ENCODE peak calls at places on chromosomes 3 and 15, in six cellular contexts. V is breast epithelium, P is erythroblast, J is adrenal gland, A is heart left ventricle, N is sigmoid colon. C is an unnamed sample.

GRCh38 chr15:62782100-62782791 is 260.3 kb upstream of the TPM1 start:
- DNase-seq in P (peak), N (peak), J (peak), A (peak), V (peak), C (peak)

GRCh38 chr3:176633511-176633910 is 563.8 kb downstream of the TBL1XR1 start:
- DNase-seq in V (no peak), A (no peak), N (no peak), J (no peak), P (peak), C (no peak)

GRCh38 chr3:49158792-49159191 is 7.3 kb downstream of the CCDC71 start:
- DNase-seq in P (no peak), V (no peak), J (peak), A (no peak), N (no peak), C (no peak)

GRCh38 chr3:9600597-9600996 is 47.0 kb upstream of the LHFPL4 start:
- DNase-seq in J (peak), A (peak), N (no peak), P (no peak), V (no peak), C (no peak)

GRCh38 chr3:111874177-111874820 is 15.2 kb downstream of the PHLDB2 start:
- DNase-seq in N (no peak), J (no peak), A (no peak), P (no peak), V (no peak), C (peak)

GRCh38 chr15:44656241-44656640 is 7.2 kb downstream of the SPG11 start:
- DNase-seq in P (no peak), J (no peak), V (no peak), N (no peak), A (no peak), C (no peak)

GRCh38 chr3:14181253-14181652 is 2.6 kb downstream of the LSM3 start:
- DNase-seq in J (no peak), A (no peak), N (no peak), P (no peak), V (no peak), C (no peak)

GRCh38 chr3:197888511-197888910 is 61.5 kb upstream of the RPL35A start:
- DNase-seq in J (no peak), N (no peak), P (no peak), V (no peak), A (no peak), C (no peak)

GRCh38 chr3:100030346-100030745 is 84.0 kb downstream of the FILIP1L start:
- DNase-seq in V (no peak), P (no peak), N (no peak), A (no peak), J (no peak), C (no peak)

GRCh38 chr15:68979036-68979435 is 35.5 kb upstream of the NOX5 start:
- DNase-seq in J (no peak), A (no peak), N (no peak), P (no peak), V (no peak), C (no peak)

GRCh38 chr3:172099495-172099808 is 60.1 kb downstream of the FNDC3B start:
- DNase-seq in P (no peak), N (no peak), A (no peak), J (no peak), V (no peak), C (no peak)

GRCh38 chr3:172096881-172097420 is 57.6 kb downstream of the FNDC3B start:
- DNase-seq in P (peak), N (no peak), A (no peak), J (no peak), V (no peak), C (no peak)

GRCh38 chr3:172097585-172097984 is 58.2 kb downstream of the FNDC3B start:
- DNase-seq in N (no peak), A (no peak), J (no peak), V (no peak), P (no peak), C (no peak)

GRCh38 chr3:172100482-172100881 is 61.1 kb downstream of the FNDC3B start:
- DNase-seq in V (no peak), N (no peak), A (no peak), J (no peak), P (no peak), C (no peak)

GRCh38 chr3:172098698-172099494 is 59.5 kb downstream of the FNDC3B start:
- DNase-seq in A (no peak), J (no peak), V (no peak), N (no peak), P (no peak), C (no peak)
- TF ChIP-seq POLR2A in A (no peak), J (no peak), V (no peak), N (no peak), P (no peak), C (no peak)

GRCh38 chr3:132432639-132433038 is 15.3 kb downstream of the DNAJC13 start:
- DNase-seq in V (no peak), P (peak), A (no peak), N (no peak), J (peak), C (peak)
- TF ChIP-seq POLR2A in V (no peak), P (no peak), A (no peak), N (no peak), J (no peak), C (no peak)

DNA sequence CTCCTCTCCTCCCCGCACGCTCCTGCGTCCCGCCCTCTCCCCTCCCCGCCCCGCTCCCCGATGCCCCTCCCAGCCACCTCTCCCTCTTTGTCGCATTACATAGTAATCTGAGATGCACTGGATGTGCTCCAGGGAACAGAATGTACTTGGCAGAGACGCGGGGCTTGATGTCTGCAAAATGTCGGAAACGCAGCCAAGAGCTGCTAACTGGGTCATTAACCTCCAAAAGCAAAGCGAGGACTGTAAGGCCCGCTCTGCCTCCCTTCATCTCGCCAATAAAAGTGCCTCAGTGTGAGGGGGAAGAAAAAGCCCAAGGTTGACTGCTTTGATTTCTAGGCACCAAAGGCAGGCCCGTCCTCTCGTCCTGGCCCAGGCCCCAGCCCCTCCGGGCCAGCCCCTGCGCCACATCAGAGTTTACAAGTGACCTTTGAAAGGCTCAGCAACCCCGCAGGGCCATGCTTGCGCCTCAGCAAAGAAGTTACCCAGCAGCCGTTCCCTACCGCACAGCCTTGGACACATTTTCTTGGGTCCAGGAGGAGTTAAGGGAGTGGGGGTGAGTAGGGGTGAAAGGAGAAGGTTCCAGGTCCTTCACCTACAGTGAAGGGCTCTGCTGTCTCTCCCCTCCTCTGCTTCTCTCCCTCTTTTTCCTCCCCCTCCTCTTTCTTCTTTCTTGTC is 223.7 kb upstream of the TPRG1 start:
- DNase-seq in J (peak), N (peak), P (no peak), V (peak), A (peak), C (peak)
- TF ChIP-seq POLR2A in J (peak), N (no peak), P (no peak), V (no peak), A (peak), C (no peak)

GRCh38 chr3:23800731-23801130 is 5.0 kb upstream of the UBE2E1 start:
- DNase-seq in A (no peak), N (no peak), V (no peak), P (peak), J (no peak), C (no peak)
- TF ChIP-seq POLR2A in A (no peak), N (no peak), V (no peak), P (no peak), J (no peak), C (no peak)

DNA sequence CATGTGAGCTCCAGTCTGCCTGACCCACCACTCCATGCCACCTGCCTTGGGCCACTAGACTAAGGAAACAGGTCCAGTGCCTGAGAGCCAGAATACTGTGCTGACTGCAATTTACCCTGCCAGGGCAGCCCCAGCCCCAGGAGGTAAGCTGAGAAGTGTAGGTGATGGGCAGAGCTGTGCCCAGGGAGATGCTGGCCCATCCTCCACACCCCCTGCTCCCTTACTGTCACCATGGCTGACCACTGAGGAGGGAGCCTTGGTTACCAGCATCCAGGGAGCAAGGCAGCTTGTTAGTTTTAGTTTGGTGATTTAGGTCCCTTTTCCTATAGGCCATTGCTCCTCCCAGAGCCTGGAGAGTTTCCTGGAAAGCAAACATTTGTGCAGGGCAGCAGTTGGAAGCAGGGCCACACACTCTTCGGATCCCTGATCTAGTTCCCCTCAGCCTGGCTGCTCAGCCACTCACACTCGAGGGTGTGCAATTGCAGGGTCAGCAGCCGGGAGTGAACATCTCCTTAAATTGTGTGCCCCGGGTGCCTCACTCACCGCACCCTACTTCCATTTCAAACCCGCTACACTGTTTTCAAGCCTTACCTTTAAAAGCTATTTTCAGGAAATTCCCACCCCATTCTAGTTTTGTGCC is 2.0 kb downstream of the GALNT15 start:
- DNase-seq in V (no peak), N (no peak), P (no peak), J (no peak), A (no peak), C (no peak)
- TF ChIP-seq POLR2A in V (no peak), N (no peak), P (no peak), J (no peak), A (no peak), C (no peak)

GRCh38 chr3:107524214-107525100 is 1.7 kb downstream of the BBX start:
- DNase-seq in A (peak), V (peak), P (peak), N (peak), J (peak), C (peak)
- TF ChIP-seq POLR2A in A (no peak), V (no peak), P (no peak), N (no peak), J (peak), C (peak)

C was measured in H54.